ENCODE peak calls at places on chromosomes 2 and 18, in nine cellular contexts. One of them, this sample, is unnamed.

GRCh38 chr18:13217971-13218375 is 587 bp upstream of the LDLRAD4 start:
- DNase-seq in fibroblast of lung: no peak
- DNase-seq in ascending aorta: no peak
- DNase-seq in neural progenitor cell: peak
- DNase-seq in NB4: no peak
- DNase-seq in kidney epithelial cell: no peak
- DNase-seq in cardiac muscle cell: no peak
- DNase-seq in RWPE1: no peak
- DNase-seq in colonic mucosa: peak
- DNase-seq in this sample: no peak

GRCh38 chr18:47420130-47420529 is 168.7 kb upstream of the SKOR2 start:
- DNase-seq in fibroblast of lung: no peak
- DNase-seq in ascending aorta: no peak
- DNase-seq in neural progenitor cell: no peak
- DNase-seq in NB4: peak
- DNase-seq in kidney epithelial cell: no peak
- DNase-seq in cardiac muscle cell: no peak
- DNase-seq in RWPE1: no peak
- DNase-seq in colonic mucosa: no peak
- DNase-seq in this sample: no peak

GRCh38 chr18:12516049-12516677 is 108.4 kb downstream of the PRELID3A start:
- DNase-seq in fibroblast of lung: peak
- DNase-seq in ascending aorta: no peak
- DNase-seq in neural progenitor cell: no peak
- DNase-seq in NB4: peak
- DNase-seq in kidney epithelial cell: no peak
- DNase-seq in cardiac muscle cell: no peak
- DNase-seq in RWPE1: no peak
- DNase-seq in colonic mucosa: no peak
- DNase-seq in this sample: no peak

GRCh38 chr2:38125830-38126229 is 49.9 kb upstream of the CYP1B1 start:
- DNase-seq in fibroblast of lung: no peak
- DNase-seq in ascending aorta: no peak
- DNase-seq in neural progenitor cell: no peak
- DNase-seq in NB4: no peak
- DNase-seq in kidney epithelial cell: no peak
- DNase-seq in cardiac muscle cell: no peak
- DNase-seq in RWPE1: no peak
- DNase-seq in colonic mucosa: no peak
- DNase-seq in this sample: no peak

GRCh38 chr18:68152770-68153169 is 562.1 kb downstream of the TMX3 start:
- DNase-seq in fibroblast of lung: no peak
- DNase-seq in ascending aorta: no peak
- DNase-seq in neural progenitor cell: peak
- DNase-seq in NB4: peak
- DNase-seq in kidney epithelial cell: no peak
- DNase-seq in cardiac muscle cell: no peak
- DNase-seq in RWPE1: no peak
- DNase-seq in colonic mucosa: no peak
- DNase-seq in this sample: no peak

GRCh38 chr2:113768770-113769169 is 12.3 kb upstream of the SLC35F5 start:
- DNase-seq in fibroblast of lung: no peak
- DNase-seq in ascending aorta: no peak
- DNase-seq in neural progenitor cell: no peak
- DNase-seq in NB4: no peak
- DNase-seq in kidney epithelial cell: no peak
- DNase-seq in cardiac muscle cell: no peak
- DNase-seq in RWPE1: no peak
- DNase-seq in colonic mucosa: no peak
- DNase-seq in this sample: no peak

GRCh38 chr2:160493227-160494028 is at the start of gene RBMS1:
- DNase-seq in fibroblast of lung: peak
- DNase-seq in ascending aorta: peak
- DNase-seq in neural progenitor cell: peak
- DNase-seq in NB4: peak
- DNase-seq in kidney epithelial cell: no peak
- DNase-seq in cardiac muscle cell: peak
- DNase-seq in RWPE1: peak
- DNase-seq in colonic mucosa: peak
- DNase-seq in this sample: peak

GRCh38 chr18:75473316-75473715 is 45.8 kb upstream of the SMIM21 start:
- DNase-seq in fibroblast of lung: no peak
- DNase-seq in ascending aorta: no peak
- DNase-seq in neural progenitor cell: no peak
- DNase-seq in NB4: no peak
- DNase-seq in kidney epithelial cell: no peak
- DNase-seq in cardiac muscle cell: no peak
- DNase-seq in RWPE1: no peak
- DNase-seq in colonic mucosa: no peak
- DNase-seq in this sample: no peak

GRCh38 chr2:218081695-218082094 is 12.6 kb downstream of the RUFY4 start:
- DNase-seq in fibroblast of lung: peak
- DNase-seq in ascending aorta: peak
- DNase-seq in neural progenitor cell: no peak
- DNase-seq in NB4: no peak
- DNase-seq in kidney epithelial cell: no peak
- DNase-seq in cardiac muscle cell: no peak
- DNase-seq in RWPE1: no peak
- DNase-seq in colonic mucosa: no peak
- DNase-seq in this sample: no peak

GRCh38 chr2:161766334-161766733 is 142.1 kb downstream of the SLC4A10 start:
- DNase-seq in fibroblast of lung: no peak
- DNase-seq in ascending aorta: no peak
- DNase-seq in neural progenitor cell: no peak
- DNase-seq in NB4: no peak
- DNase-seq in kidney epithelial cell: no peak
- DNase-seq in cardiac muscle cell: no peak
- DNase-seq in RWPE1: no peak
- DNase-seq in colonic mucosa: peak
- DNase-seq in this sample: no peak

GRCh38 chr2:22697054-22697453 is 687.9 kb upstream of the KLHL29 start:
- DNase-seq in fibroblast of lung: no peak
- DNase-seq in ascending aorta: no peak
- DNase-seq in neural progenitor cell: no peak
- DNase-seq in NB4: no peak
- DNase-seq in kidney epithelial cell: no peak
- DNase-seq in cardiac muscle cell: no peak
- DNase-seq in RWPE1: no peak
- DNase-seq in colonic mucosa: no peak
- DNase-seq in this sample: no peak

GRCh38 chr2:1653137-1653789 is 91.1 kb downstream of the PXDN start:
- DNase-seq in fibroblast of lung: peak
- DNase-seq in ascending aorta: peak
- DNase-seq in neural progenitor cell: no peak
- DNase-seq in NB4: no peak
- DNase-seq in kidney epithelial cell: peak
- DNase-seq in cardiac muscle cell: no peak
- DNase-seq in RWPE1: peak
- DNase-seq in colonic mucosa: no peak
- DNase-seq in this sample: peak

GRCh38 chr2:21484643-21485042 is 360.9 kb downstream of the TDRD15 start:
- DNase-seq in fibroblast of lung: no peak
- DNase-seq in ascending aorta: no peak
- DNase-seq in neural progenitor cell: no peak
- DNase-seq in NB4: no peak
- DNase-seq in kidney epithelial cell: no peak
- DNase-seq in cardiac muscle cell: no peak
- DNase-seq in RWPE1: no peak
- DNase-seq in colonic mucosa: no peak
- DNase-seq in this sample: no peak

GRCh38 chr18:35276276-35276675 is 13.8 kb downstream of the ZSCAN30 start:
- DNase-seq in fibroblast of lung: no peak
- DNase-seq in ascending aorta: no peak
- DNase-seq in neural progenitor cell: no peak
- DNase-seq in NB4: no peak
- DNase-seq in kidney epithelial cell: no peak
- DNase-seq in cardiac muscle cell: no peak
- DNase-seq in RWPE1: no peak
- DNase-seq in colonic mucosa: no peak
- DNase-seq in this sample: no peak

GRCh38 chr2:37625781-37626548 is 45.5 kb downstream of the CDC42EP3 start:
- DNase-seq in fibroblast of lung: peak
- DNase-seq in ascending aorta: peak
- DNase-seq in neural progenitor cell: no peak
- DNase-seq in NB4: no peak
- DNase-seq in kidney epithelial cell: no peak
- DNase-seq in cardiac muscle cell: no peak
- DNase-seq in RWPE1: no peak
- DNase-seq in colonic mucosa: no peak
- DNase-seq in this sample: no peak

DNA sequence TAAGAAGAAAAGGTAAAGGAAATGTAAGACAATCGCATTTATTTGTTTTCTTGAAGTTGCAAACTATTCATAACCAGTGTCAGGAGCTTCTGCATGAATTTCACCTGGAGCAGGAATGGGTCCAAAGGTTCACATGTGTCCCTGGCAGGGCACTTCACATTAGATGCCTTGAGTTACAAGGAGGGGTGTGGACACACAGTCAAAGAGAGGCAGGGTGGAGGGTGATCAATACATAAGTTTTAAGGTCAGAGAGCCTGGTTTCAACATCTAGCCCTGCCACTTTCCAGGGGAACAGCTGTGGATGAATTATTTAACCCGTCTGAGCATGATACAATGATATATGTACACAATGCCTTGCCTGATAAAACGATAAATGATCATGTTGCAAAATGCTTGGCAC is 321.4 kb downstream of the CYP26B1 start:
- DNase-seq in fibroblast of lung: no peak
- DNase-seq in ascending aorta: no peak
- DNase-seq in neural progenitor cell: no peak
- DNase-seq in NB4: no peak
- DNase-seq in kidney epithelial cell: no peak
- DNase-seq in cardiac muscle cell: no peak
- DNase-seq in RWPE1: no peak
- DNase-seq in colonic mucosa: no peak
- DNase-seq in this sample: no peak
- TF ChIP-seq CTCF in fibroblast of lung: no peak
- TF ChIP-seq CTCF in ascending aorta: no peak
- TF ChIP-seq CTCF in neural progenitor cell: no peak
- TF ChIP-seq CTCF in NB4: no peak
- TF ChIP-seq CTCF in kidney epithelial cell: no peak
- TF ChIP-seq CTCF in cardiac muscle cell: no peak
- TF ChIP-seq CTCF in RWPE1: no peak
- TF ChIP-seq CTCF in colonic mucosa: no peak
- TF ChIP-seq CTCF in this sample: no peak

GRCh38 chr2:55012648-55013484 is 37.4 kb downstream of the RTN4 start:
- DNase-seq in fibroblast of lung: no peak
- DNase-seq in ascending aorta: no peak
- DNase-seq in neural progenitor cell: no peak
- DNase-seq in NB4: no peak
- DNase-seq in kidney epithelial cell: no peak
- DNase-seq in cardiac muscle cell: no peak
- DNase-seq in RWPE1: no peak
- DNase-seq in colonic mucosa: no peak
- DNase-seq in this sample: no peak

GRCh38 chr2:55013936-55014335 is 36.3 kb downstream of the RTN4 start:
- DNase-seq in fibroblast of lung: no peak
- DNase-seq in ascending aorta: no peak
- DNase-seq in neural progenitor cell: no peak
- DNase-seq in NB4: no peak
- DNase-seq in kidney epithelial cell: no peak
- DNase-seq in cardiac muscle cell: no peak
- DNase-seq in RWPE1: no peak
- DNase-seq in colonic mucosa: no peak
- DNase-seq in this sample: no peak

GRCh38 chr2:55017880-55018279 is 32.4 kb downstream of the RTN4 start:
- DNase-seq in fibroblast of lung: no peak
- DNase-seq in ascending aorta: no peak
- DNase-seq in neural progenitor cell: no peak
- DNase-seq in NB4: peak
- DNase-seq in kidney epithelial cell: no peak
- DNase-seq in cardiac muscle cell: no peak
- DNase-seq in RWPE1: no peak
- DNase-seq in colonic mucosa: no peak
- DNase-seq in this sample: no peak

GRCh38 chr2:55017428-55017827 is 32.8 kb downstream of the RTN4 start:
- DNase-seq in fibroblast of lung: no peak
- DNase-seq in ascending aorta: no peak
- DNase-seq in neural progenitor cell: no peak
- DNase-seq in NB4: no peak
- DNase-seq in kidney epithelial cell: no peak
- DNase-seq in cardiac muscle cell: no peak
- DNase-seq in RWPE1: no peak
- DNase-seq in colonic mucosa: no peak
- DNase-seq in this sample: no peak

GRCh38 chr2:55014962-55015939 is 35.0 kb downstream of the RTN4 start:
- DNase-seq in fibroblast of lung: peak
- DNase-seq in ascending aorta: peak
- DNase-seq in neural progenitor cell: peak
- DNase-seq in NB4: peak
- DNase-seq in kidney epithelial cell: peak
- DNase-seq in cardiac muscle cell: peak
- DNase-seq in RWPE1: peak
- DNase-seq in colonic mucosa: peak
- DNase-seq in this sample: no peak
- TF ChIP-seq CTCF in fibroblast of lung: peak
- TF ChIP-seq CTCF in ascending aorta: peak
- TF ChIP-seq CTCF in neural progenitor cell: peak
- TF ChIP-seq CTCF in NB4: peak
- TF ChIP-seq CTCF in kidney epithelial cell: peak
- TF ChIP-seq CTCF in cardiac muscle cell: peak
- TF ChIP-seq CTCF in RWPE1: peak
- TF ChIP-seq CTCF in colonic mucosa: peak
- TF ChIP-seq CTCF in this sample: peak

GRCh38 chr2:27655155-27655951 is 8.1 kb downstream of the SUPT7L start:
- DNase-seq in fibroblast of lung: peak
- DNase-seq in ascending aorta: no peak
- DNase-seq in neural progenitor cell: peak
- DNase-seq in NB4: no peak
- DNase-seq in kidney epithelial cell: no peak
- DNase-seq in cardiac muscle cell: no peak
- DNase-seq in RWPE1: no peak
- DNase-seq in colonic mucosa: no peak
- DNase-seq in this sample: no peak
- TF ChIP-seq CTCF in fibroblast of lung: no peak
- TF ChIP-seq CTCF in ascending aorta: no peak
- TF ChIP-seq CTCF in neural progenitor cell: no peak
- TF ChIP-seq CTCF in NB4: no peak
- TF ChIP-seq CTCF in kidney epithelial cell: no peak
- TF ChIP-seq CTCF in cardiac muscle cell: no peak
- TF ChIP-seq CTCF in RWPE1: no peak
- TF ChIP-seq CTCF in colonic mucosa: no peak
- TF ChIP-seq CTCF in this sample: no peak

DNA sequence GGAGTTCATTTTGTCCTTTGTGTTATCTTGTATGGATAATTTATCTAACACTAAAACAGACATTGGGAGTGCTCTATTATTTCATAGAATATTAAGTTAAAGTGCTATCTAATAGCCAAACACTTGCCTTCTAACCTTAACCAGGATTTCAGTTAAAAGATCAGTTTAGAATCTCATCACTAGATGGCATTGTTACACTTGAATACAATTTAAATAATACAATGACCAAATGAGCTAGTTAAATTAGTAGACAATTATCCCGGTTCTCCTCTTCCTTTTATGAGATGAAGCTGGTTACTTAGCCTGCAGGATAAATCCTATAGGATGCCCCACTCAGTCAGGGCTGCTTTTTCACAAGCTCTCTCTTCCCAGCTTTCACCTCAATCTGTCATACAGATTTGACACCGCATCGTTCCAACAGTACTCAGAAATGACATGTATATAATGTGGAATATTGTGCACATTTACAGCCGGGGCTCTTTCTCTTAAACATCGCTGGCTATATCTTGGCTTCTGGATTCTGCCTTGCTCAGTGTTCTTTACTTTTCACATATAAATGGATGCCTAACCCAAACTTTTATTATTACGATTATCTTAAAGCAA is 678.8 kb downstream of the KCNJ3 start:
- DNase-seq in fibroblast of lung: peak
- DNase-seq in ascending aorta: no peak
- DNase-seq in neural progenitor cell: peak
- DNase-seq in NB4: peak
- DNase-seq in kidney epithelial cell: no peak
- DNase-seq in cardiac muscle cell: peak
- DNase-seq in RWPE1: peak
- DNase-seq in colonic mucosa: no peak
- DNase-seq in this sample: no peak
- TF ChIP-seq CTCF in fibroblast of lung: no peak
- TF ChIP-seq CTCF in ascending aorta: peak
- TF ChIP-seq CTCF in neural progenitor cell: peak
- TF ChIP-seq CTCF in NB4: no peak
- TF ChIP-seq CTCF in kidney epithelial cell: peak
- TF ChIP-seq CTCF in cardiac muscle cell: peak
- TF ChIP-seq CTCF in RWPE1: peak
- TF ChIP-seq CTCF in colonic mucosa: peak
- TF ChIP-seq CTCF in this sample: peak

This sample was measured in psoas muscle.